ENCODE peak calls at places on chromosomes 11 and 22, in five cellular contexts. One of them, this sample, is unnamed. For H3K27me3, the result is how much of the 10 kb centered on the place peaks cover.

GRCh38 chr22:17772963-17773605 is 1.2 kb downstream of the BID start:
- DNase-seq in K562: no peak
- DNase-seq in GM12878: no peak
- DNase-seq in HepG2: no peak
- DNase-seq in H1: no peak
- DNase-seq in this sample: no peak

GRCh38 chr11:77725433-77725832 is 87.8 kb upstream of the CLNS1A start:
- DNase-seq in K562: no peak
- DNase-seq in GM12878: peak
- DNase-seq in HepG2: no peak
- DNase-seq in H1: no peak
- DNase-seq in this sample: no peak

GRCh38 chr11:69010964-69011623 is 2.0 kb downstream of the MRGPRF start:
- DNase-seq in K562: peak
- DNase-seq in GM12878: no peak
- DNase-seq in HepG2: no peak
- DNase-seq in H1: peak
- DNase-seq in this sample: peak

GRCh38 chr22:25540128-25540790 is 24.2 kb upstream of the GRK3 start:
- DNase-seq in K562: no peak
- DNase-seq in GM12878: no peak
- DNase-seq in HepG2: no peak
- DNase-seq in H1: no peak
- DNase-seq in this sample: no peak

GRCh38 chr11:30859709-30860108 is 273.6 kb upstream of the MPPED2 start:
- DNase-seq in K562: no peak
- DNase-seq in GM12878: no peak
- DNase-seq in HepG2: no peak
- DNase-seq in H1: no peak
- DNase-seq in this sample: peak

GRCh38 chr11:44813401-44813800 is 86.6 kb downstream of the TSPAN18 start:
- DNase-seq in K562: no peak
- DNase-seq in GM12878: no peak
- DNase-seq in HepG2: no peak
- DNase-seq in H1: no peak
- DNase-seq in this sample: no peak

GRCh38 chr11:13101836-13102574 is 92.9 kb downstream of the RASSF10 start:
- DNase-seq in K562: no peak
- DNase-seq in GM12878: no peak
- DNase-seq in HepG2: no peak
- DNase-seq in H1: no peak
- DNase-seq in this sample: no peak

GRCh38 chr11:110478410-110478809 is 48.7 kb downstream of the FDX1 start:
- DNase-seq in K562: peak
- DNase-seq in GM12878: no peak
- DNase-seq in HepG2: no peak
- DNase-seq in H1: peak
- DNase-seq in this sample: no peak

GRCh38 chr11:77569046-77569445 is 20.7 kb upstream of the AQP11 start:
- DNase-seq in K562: no peak
- DNase-seq in GM12878: no peak
- DNase-seq in HepG2: no peak
- DNase-seq in H1: no peak
- DNase-seq in this sample: no peak

GRCh38 chr11:118939948-118940598 is 14.3 kb upstream of the BCL9L start:
- DNase-seq in K562: no peak
- DNase-seq in GM12878: no peak
- DNase-seq in HepG2: no peak
- DNase-seq in H1: no peak
- DNase-seq in this sample: peak

GRCh38 chr22:24066872-24067271 is 55.8 kb downstream of the CABIN1 start:
- DNase-seq in K562: no peak
- DNase-seq in GM12878: no peak
- DNase-seq in HepG2: no peak
- DNase-seq in H1: no peak
- DNase-seq in this sample: no peak

GRCh38 chr11:108117746-108118371 is 3.5 kb upstream of the ACAT1 start:
- DNase-seq in K562: no peak
- DNase-seq in GM12878: no peak
- DNase-seq in HepG2: peak
- DNase-seq in H1: no peak
- DNase-seq in this sample: peak

GRCh38 chr11:65417702-65418430 is 4.7 kb upstream of the NEAT1 start:
- DNase-seq in K562: peak
- DNase-seq in GM12878: no peak
- DNase-seq in HepG2: no peak
- DNase-seq in H1: peak
- DNase-seq in this sample: peak

GRCh38 chr11:93519179-93519578 is 24.0 kb downstream of the SMCO4 start:
- DNase-seq in K562: no peak
- DNase-seq in GM12878: no peak
- DNase-seq in HepG2: no peak
- DNase-seq in H1: no peak
- DNase-seq in this sample: no peak

GRCh38 chr22:11360632-11361031 is 4167.4 kb upstream of the OR11H1 start:
- DNase-seq in K562: peak
- DNase-seq in GM12878: no peak
- DNase-seq in HepG2: no peak
- DNase-seq in H1: no peak
- DNase-seq in this sample: no peak

GRCh38 chr11:126544311-126545056 is 189.0 kb downstream of the ST3GAL4 start:
- DNase-seq in K562: no peak
- DNase-seq in GM12878: no peak
- DNase-seq in HepG2: no peak
- DNase-seq in H1: peak
- DNase-seq in this sample: peak

GRCh38 chr22:20771918-20772625 is 1.8 kb upstream of the SERPIND1 start:
- DNase-seq in K562: no peak
- DNase-seq in GM12878: no peak
- DNase-seq in HepG2: peak
- DNase-seq in H1: no peak
- DNase-seq in this sample: no peak

DNA sequence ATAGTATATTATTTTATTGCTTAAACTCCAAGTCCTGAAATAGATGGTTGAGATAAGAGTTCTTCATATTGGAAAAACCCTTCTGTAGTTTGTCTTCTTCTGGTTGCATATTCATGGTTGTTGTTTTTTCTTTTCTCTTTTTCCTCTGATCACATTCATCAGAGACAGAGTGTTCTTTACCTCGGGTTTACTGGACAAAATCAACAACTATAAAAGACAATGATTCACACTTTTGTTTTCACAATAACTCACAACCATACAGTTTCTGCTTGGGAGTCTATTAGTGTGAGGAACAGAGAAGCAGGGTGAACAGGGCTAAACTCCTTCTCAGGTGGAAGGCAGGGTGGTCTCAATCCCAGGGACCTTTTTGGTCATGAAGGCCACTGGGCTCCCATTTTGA is 2.6 kb upstream of the SLC22A25 start:
- DNase-seq in K562: no peak
- DNase-seq in GM12878: no peak
- DNase-seq in HepG2: no peak
- DNase-seq in H1: no peak
- DNase-seq in this sample: no peak
- TF ChIP-seq TAF1 in K562: no peak
- TF ChIP-seq TAF1 in GM12878: no peak
- TF ChIP-seq TAF1 in HepG2: no peak
- TF ChIP-seq TAF1 in H1: no peak
- TF ChIP-seq TAF1 in this sample: no peak

GRCh38 chr11:15776387-15776786 is 580.0 kb downstream of the SOX6 start:
- DNase-seq in K562: no peak
- DNase-seq in GM12878: no peak
- DNase-seq in HepG2: no peak
- DNase-seq in H1: no peak
- DNase-seq in this sample: peak

GRCh38 chr11:15774021-15774862 is 582.1 kb downstream of the SOX6 start:
- DNase-seq in K562: no peak
- DNase-seq in GM12878: no peak
- DNase-seq in HepG2: no peak
- DNase-seq in H1: no peak
- DNase-seq in this sample: no peak

GRCh38 chr11:15773024-15773423 is 583.3 kb downstream of the SOX6 start:
- DNase-seq in K562: no peak
- DNase-seq in GM12878: no peak
- DNase-seq in HepG2: no peak
- DNase-seq in H1: no peak
- DNase-seq in this sample: no peak

GRCh38 chr11:15775797-15776196 is 580.5 kb downstream of the SOX6 start:
- DNase-seq in K562: no peak
- DNase-seq in GM12878: no peak
- DNase-seq in HepG2: no peak
- DNase-seq in H1: no peak
- DNase-seq in this sample: no peak

DNA sequence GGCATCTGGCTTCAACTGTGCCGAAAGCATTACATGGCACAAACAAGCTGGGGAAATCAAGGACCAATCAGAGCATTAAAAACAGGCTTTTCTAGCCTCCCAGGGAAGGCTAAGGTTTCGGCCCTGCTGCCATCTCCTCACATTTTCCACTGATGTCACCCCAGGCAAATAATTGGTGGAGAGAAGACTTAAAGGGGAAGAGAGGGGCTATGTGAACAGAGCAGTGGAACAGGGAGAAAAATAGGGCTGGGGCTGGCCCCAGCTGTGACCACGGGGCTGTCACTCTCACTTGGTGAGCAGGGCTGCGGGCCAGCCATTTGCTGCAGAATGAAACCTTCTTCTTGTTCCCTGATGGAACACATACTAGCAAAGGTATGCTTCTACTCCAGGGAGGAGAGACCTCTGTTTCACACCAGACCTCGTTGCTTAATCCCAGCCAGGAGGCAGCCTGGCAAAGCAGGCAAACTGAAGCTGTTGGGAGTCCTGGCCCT is 581.2 kb downstream of the SOX6 start:
- DNase-seq in K562: no peak
- DNase-seq in GM12878: no peak
- DNase-seq in HepG2: no peak
- DNase-seq in H1: no peak
- DNase-seq in this sample: no peak
- H3K27me3 ChIP-seq in K562: under half
- H3K27me3 ChIP-seq in GM12878: under half
- H3K27me3 ChIP-seq in HepG2: under half
- H3K27me3 ChIP-seq in H1: under half
- H3K27me3 ChIP-seq in this sample: under half

GRCh38 chr22:35991168-35991567 is 37.5 kb downstream of the RBFOX2 start:
- DNase-seq in K562: no peak
- DNase-seq in GM12878: no peak
- DNase-seq in HepG2: no peak
- DNase-seq in H1: no peak
- DNase-seq in this sample: no peak
- TF ChIP-seq TAF1 in K562: no peak
- TF ChIP-seq TAF1 in GM12878: no peak
- TF ChIP-seq TAF1 in HepG2: no peak
- TF ChIP-seq TAF1 in H1: no peak
- TF ChIP-seq TAF1 in this sample: no peak

DNA sequence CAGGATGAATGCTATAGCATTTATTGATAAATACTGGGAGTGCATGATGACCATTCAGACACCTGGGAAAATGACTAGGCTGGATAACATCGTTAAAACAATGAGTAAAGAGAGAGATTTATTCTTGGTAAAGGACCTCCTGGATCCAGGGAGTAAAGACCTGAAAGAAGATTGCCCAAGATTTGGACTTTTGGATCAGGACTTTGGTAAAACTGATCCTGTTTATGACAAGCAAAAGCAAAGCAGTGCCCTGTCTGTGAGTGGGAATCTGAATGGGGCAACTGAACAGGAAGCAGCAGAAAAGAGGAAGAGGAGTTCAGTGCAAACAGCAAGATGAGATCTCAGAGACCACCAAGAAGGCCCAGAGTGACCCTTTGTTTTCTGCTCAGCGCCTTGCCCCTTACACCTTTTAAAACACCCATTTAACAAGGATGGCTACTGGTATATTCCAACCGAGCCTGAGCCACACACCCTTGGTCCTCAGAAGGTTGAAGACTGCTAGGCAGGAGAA is 121.9 kb downstream of the VPREB1 start:
- DNase-seq in K562: no peak
- DNase-seq in GM12878: no peak
- DNase-seq in HepG2: no peak
- DNase-seq in H1: no peak
- DNase-seq in this sample: no peak
- H3K27me3 ChIP-seq in K562: under half
- H3K27me3 ChIP-seq in GM12878: under half
- H3K27me3 ChIP-seq in HepG2: under half
- H3K27me3 ChIP-seq in H1: half or more
- H3K27me3 ChIP-seq in this sample: under half

GRCh38 chr11:66546368-66546965 is at the start of gene ACTN3:
- DNase-seq in K562: peak
- DNase-seq in GM12878: no peak
- DNase-seq in HepG2: peak
- DNase-seq in H1: peak
- DNase-seq in this sample: peak

GRCh38 chr11:66547662-66548009 is 933 bp downstream of the ACTN3 start:
- DNase-seq in K562: no peak
- DNase-seq in GM12878: no peak
- DNase-seq in HepG2: no peak
- DNase-seq in H1: no peak
- DNase-seq in this sample: no peak

GRCh38 chr11:66545701-66546367 is at the start of gene ZDHHC24:
- DNase-seq in K562: peak
- DNase-seq in GM12878: peak
- DNase-seq in HepG2: peak
- DNase-seq in H1: peak
- DNase-seq in this sample: peak

GRCh38 chr11:66548041-66548440 is 1.3 kb downstream of the ACTN3 start:
- DNase-seq in K562: no peak
- DNase-seq in GM12878: no peak
- DNase-seq in HepG2: no peak
- DNase-seq in H1: no peak
- DNase-seq in this sample: no peak

GRCh38 chr11:66546966-66547661 is 411 bp downstream of the ACTN3 start:
- DNase-seq in K562: no peak
- DNase-seq in GM12878: no peak
- DNase-seq in HepG2: no peak
- DNase-seq in H1: peak
- DNase-seq in this sample: no peak
- TF ChIP-seq TAF1 in K562: no peak
- TF ChIP-seq TAF1 in GM12878: no peak
- TF ChIP-seq TAF1 in HepG2: no peak
- TF ChIP-seq TAF1 in H1: no peak
- TF ChIP-seq TAF1 in this sample: no peak

This sample was measured in SK-N-SH.